ENCODE peak calls at places on chromosome 19, in eight cellular contexts. P is K562, A is tibial artery, I is thoracic aorta, J is uterus, Z is PC-3, Y is HCT116, V is tibial nerve. Q is an unnamed sample.

GRCh38 chr19:9151367-9151766 is 11.2 kb downstream of the ZNF317 start:
- DNase-seq in V (no peak), A (no peak), I (no peak), P (no peak), Y (no peak), Z (no peak), J (no peak), Q (no peak)

GRCh38 chr19:8884416-8884815 is 52.2 kb downstream of the MBD3L1 start:
- DNase-seq in J (no peak), Y (no peak), Z (no peak), P (no peak), I (no peak), V (no peak), A (no peak), Q (no peak)

GRCh38 chr19:590396-590745 is 690 bp downstream of the HCN2 start:
- DNase-seq in J (no peak), P (no peak), A (no peak), I (no peak), Y (no peak), V (no peak), Z (peak; percentile 11), Q (no peak)

GRCh38 chr19:39196860-39197562 is at the start of gene NCCRP1:
- DNase-seq in I (no peak), V (no peak), J (no peak), Z (no peak), A (no peak), Y (no peak), P (no peak), Q (no peak)

GRCh38 chr19:46250057-46250456 is 20.5 kb downstream of the IGFL1 start:
- DNase-seq in I (no peak), P (no peak), J (no peak), A (no peak), V (no peak), Z (no peak), Y (no peak), Q (no peak)

GRCh38 chr19:14048439-14049153 is 13.3 kb downstream of the PALM3 start:
- DNase-seq in A (peak; percentile 33), I (no peak), Y (no peak), P (peak; percentile 79), J (no peak), V (no peak), Z (peak; percentile 60), Q (no peak)

GRCh38 chr19:41844601-41845000 is at the start of gene LYPD4:
- DNase-seq in I (no peak), V (no peak), Y (no peak), P (peak; percentile 55), A (no peak), Z (no peak), J (no peak), Q (no peak)

GRCh38 chr19:32350492-32350891 is 5.1 kb downstream of the ZNF507 start:
- DNase-seq in P (no peak), Z (peak; percentile 6), A (no peak), I (no peak), V (no peak), J (no peak), Y (no peak), Q (no peak)

GRCh38 chr19:15195381-15195964 is 5.3 kb downstream of the NOTCH3 start:
- DNase-seq in J (peak; percentile 53), A (peak; percentile 74), Y (no peak), V (no peak), Z (peak; percentile 82), P (no peak), I (peak; percentile 59), Q (no peak)

GRCh38 chr19:38731654-38732301 is 12.5 kb downstream of the CAPN12 start:
- DNase-seq in A (no peak), I (no peak), Y (no peak), P (no peak), J (no peak), V (no peak), Z (no peak), Q (no peak)

GRCh38 chr19:1408300-1409203 is 1.2 kb downstream of the DAZAP1 start:
- DNase-seq in P (peak; percentile 46), V (no peak), Y (no peak), A (peak; percentile 49), J (no peak), I (no peak), Z (peak; percentile 22), Q (no peak)

DNA sequence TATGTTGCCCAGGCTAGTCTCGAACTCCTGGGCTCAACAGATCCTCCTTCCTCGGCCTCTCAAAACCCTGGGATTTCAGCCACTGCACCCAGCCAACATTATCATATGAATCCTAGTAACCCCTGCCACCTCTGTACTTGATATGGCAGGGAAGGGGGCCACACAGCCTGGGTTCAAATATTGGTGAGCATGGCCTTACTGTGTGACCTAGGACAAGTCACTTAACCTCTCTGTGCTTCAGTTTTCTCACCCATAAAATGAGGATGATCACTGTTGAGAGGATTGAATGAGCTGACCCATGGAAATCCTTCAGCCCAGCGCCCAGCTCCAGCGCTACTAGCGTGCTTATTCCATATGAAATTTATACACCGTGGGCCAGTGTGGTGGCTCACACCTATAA is 3.6 kb upstream of the COMP start:
- DNase-seq in V (no peak), I (no peak), A (no peak), J (no peak), Y (no peak), P (no peak), Z (no peak), Q (no peak)
- H3K27me3 ChIP-seq in V (no peaks in the 10 kb centered on the region), I (peaks cover 10% of the 10 kb centered on the region), A (peaks cover 74% of the 10 kb centered on the region), J (peaks cover 14% of the 10 kb centered on the region), Y (peaks cover 3% of the 10 kb centered on the region), P (peaks cover 12% of the 10 kb centered on the region), Z (peaks cover 14% of the 10 kb centered on the region), Q (peaks cover 61% of the 10 kb centered on the region)

DNA sequence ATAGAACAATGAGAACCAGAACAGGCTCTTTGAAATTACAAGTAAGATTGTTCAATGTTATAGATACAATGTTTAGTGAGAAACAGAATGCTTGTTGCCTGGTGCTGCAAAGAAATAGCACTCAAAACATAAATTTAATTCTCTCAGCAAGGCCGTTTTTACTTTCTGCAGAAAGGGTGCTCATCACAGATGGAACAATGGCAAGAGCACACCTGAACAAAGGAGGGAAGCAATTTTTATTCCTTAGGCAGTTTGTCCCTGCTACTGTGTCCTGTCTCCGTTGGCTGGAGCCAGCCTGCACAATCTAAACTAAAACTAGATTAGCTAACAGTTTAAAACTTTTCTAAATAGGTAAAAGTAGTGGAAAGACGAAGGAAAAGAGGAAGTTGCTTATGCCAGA is 10.4 kb upstream of the ZNF8 start:
- DNase-seq in J (no peak), A (no peak), P (no peak), Z (no peak), V (no peak), Y (no peak), I (no peak), Q (no peak)
- H3K9me3 ChIP-seq in J (peaks cover 84% of the 10 kb centered on the region), A (peaks cover 100% of the 10 kb centered on the region), P (peaks cover 48% of the 10 kb centered on the region), Z (peaks cover 51% of the 10 kb centered on the region), V (peaks cover 6% of the 10 kb centered on the region), Y (peaks cover 36% of the 10 kb centered on the region), I (peaks cover 95% of the 10 kb centered on the region), Q (peaks cover 93% of the 10 kb centered on the region)

DNA sequence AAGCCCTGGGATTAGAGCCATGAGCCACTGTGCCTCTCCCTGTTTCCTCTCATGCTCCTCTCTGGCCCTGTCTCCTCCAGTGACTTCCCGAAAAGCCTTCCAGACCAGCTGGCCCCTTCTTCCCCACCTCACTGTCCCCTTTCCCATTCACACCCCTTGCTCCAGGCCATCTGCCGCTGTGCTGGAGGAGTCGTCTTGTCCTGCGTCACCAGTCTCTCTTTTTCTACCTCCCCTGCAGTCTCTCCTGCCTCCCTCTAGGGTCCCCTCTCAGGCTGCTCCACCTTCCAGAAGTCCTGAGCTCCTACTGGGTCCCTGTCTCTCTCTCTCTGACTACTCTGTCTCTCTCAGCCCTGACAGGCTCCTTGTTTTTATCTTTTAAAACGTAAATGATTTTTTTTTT is 5.3 kb upstream of the FFAR1 start:
- DNase-seq in P (no peak), Y (no peak), I (no peak), J (no peak), Z (no peak), A (no peak), V (no peak), Q (no peak)
- TF ChIP-seq CTCF in P (peak; percentile 2), Y (no peak), I (no peak), J (no peak), Z (no peak), A (no peak), V (no peak), Q (no peak)

DNA sequence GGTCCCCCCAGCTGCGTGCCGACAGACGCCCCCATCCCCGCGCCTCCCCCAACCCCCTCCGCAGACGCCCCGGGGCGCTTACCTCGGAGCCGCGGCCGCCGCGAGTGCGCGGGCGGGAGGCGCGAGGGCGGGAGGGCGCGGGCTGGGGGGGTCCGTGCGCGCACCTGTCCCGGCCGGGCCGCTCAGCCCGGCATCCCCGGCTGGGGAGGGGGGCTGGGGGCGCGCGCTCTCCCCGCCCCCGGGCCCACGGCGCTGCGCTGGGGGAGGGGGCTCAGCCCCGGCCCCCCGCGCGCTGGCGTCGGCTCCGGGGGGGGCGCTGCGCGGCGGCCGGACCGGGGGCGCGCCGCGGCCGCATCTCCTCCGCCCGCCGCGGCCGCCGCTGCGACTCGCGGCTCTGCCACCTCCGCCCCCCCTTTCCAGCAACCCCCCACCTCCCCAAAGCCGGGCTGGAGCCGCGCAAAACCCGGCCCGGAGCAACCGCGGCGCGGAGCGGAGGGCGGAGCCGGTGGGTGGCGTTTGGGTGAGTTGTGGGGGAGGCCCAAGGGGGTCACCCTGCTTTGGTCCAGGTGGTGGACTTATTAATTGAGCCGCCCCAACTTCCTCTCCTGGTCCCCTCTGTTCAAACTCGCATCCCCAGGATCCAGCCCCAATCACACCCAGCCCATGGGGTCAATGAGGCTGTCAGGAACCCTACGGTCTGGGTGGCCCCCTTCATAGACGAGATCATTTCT is 22.1 kb upstream of the SEMA6B start:
- DNase-seq in J (no peak), Z (peak; percentile 48), I (no peak), P (peak; percentile 91), V (no peak), A (no peak), Y (no peak), Q (no peak)
- H3K27me3 ChIP-seq in J (peaks cover 17% of the 10 kb centered on the region), Z (peaks cover 7% of the 10 kb centered on the region), I (peaks cover 18% of the 10 kb centered on the region), P (no peaks in the 10 kb centered on the region), V (no peaks in the 10 kb centered on the region), A (peaks cover 98% of the 10 kb centered on the region), Y (no peaks in the 10 kb centered on the region), Q (peaks cover 42% of the 10 kb centered on the region)

DNA sequence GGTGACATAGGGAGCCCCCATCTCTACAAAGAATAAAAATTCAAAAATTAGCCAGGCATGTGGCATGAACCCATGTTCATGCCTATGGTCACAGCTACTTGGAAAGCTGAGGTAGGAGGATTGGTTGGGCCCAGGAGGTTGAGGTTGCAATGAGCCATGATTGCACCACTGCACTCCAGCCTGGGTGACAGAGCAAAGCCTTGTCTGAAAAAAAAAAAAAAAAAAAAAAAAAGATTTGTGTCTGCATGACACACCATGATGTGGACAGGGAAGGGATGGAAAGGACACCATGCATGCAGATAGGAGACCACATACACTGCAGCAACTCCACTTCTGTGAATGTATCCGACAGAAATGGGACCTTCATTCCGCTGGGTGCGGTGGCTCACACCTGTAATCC is 34.0 kb upstream of the HOMER3 start:
- DNase-seq in I (no peak), J (no peak), V (no peak), P (no peak), A (no peak), Y (no peak), Z (peak; percentile 42), Q (no peak)
- H3K9me3 ChIP-seq in I (no peaks in the 10 kb centered on the region), J (no peaks in the 10 kb centered on the region), V (no peaks in the 10 kb centered on the region), P (no peaks in the 10 kb centered on the region), A (no peaks in the 10 kb centered on the region), Y (no peaks in the 10 kb centered on the region), Z (no peaks in the 10 kb centered on the region), Q (no peaks in the 10 kb centered on the region)

Q was measured in AG04450.